ENCODE peak calls at places on chromosomes 3 and 15, in four cellular contexts. B is PC-9, Z is upper lobe of right lung, F is A549. N is an unnamed sample.

GRCh38 chr3:32239638-32240550 is 1.4 kb downstream of the CMTM8 start:
- DNase-seq in B (peak; percentile 8), F (peak; percentile 79), Z (no peak), N (no peak)

GRCh38 chr3:66800941-66801545 is 197.1 kb upstream of the KBTBD8 start:
- DNase-seq in Z (no peak), B (no peak), F (no peak), N (no peak)

GRCh38 chr3:72275296-72275820 is 490.4 kb upstream of the PROK2 start:
- DNase-seq in F (no peak), Z (no peak), B (no peak), N (no peak)

GRCh38 chr3:185688808-185689207 is 102.7 kb downstream of the SENP2 start:
- DNase-seq in B (peak; percentile 88), Z (no peak), F (peak; percentile 84), N (peak; percentile 93)

GRCh38 chr15:70355275-70355795 is 257.6 kb upstream of the TLE3 start:
- DNase-seq in Z (peak; percentile 20), F (no peak), B (no peak), N (no peak)

GRCh38 chr3:194322701-194323174 is 28.4 kb downstream of the CPN2 start:
- DNase-seq in B (peak; percentile 97), Z (no peak), F (peak; percentile 84), N (peak; percentile 99)

GRCh38 chr3:27613846-27614500 is 108.2 kb downstream of the EOMES start:
- DNase-seq in F (no peak), B (no peak), Z (no peak), N (no peak)

GRCh38 chr3:124700880-124701684 is 29.2 kb upstream of the UMPS start:
- DNase-seq in Z (no peak), F (no peak), B (no peak), N (no peak)

GRCh38 chr15:40493089-40493840 is 22.5 kb downstream of the CHST14 start:
- DNase-seq in F (no peak), B (no peak), Z (no peak), N (no peak)

GRCh38 chr3:18246336-18247060 is 178.6 kb downstream of the SATB1 start:
- DNase-seq in F (no peak), Z (no peak), B (no peak), N (no peak)

GRCh38 chr15:69082041-69082502 is 67.6 kb downstream of the NOX5 start:
- DNase-seq in Z (no peak), F (no peak), B (no peak), N (no peak)

GRCh38 chr3:98553751-98554150 is 22.0 kb downstream of the GPR15 start:
- DNase-seq in B (no peak), Z (no peak), F (no peak), N (no peak)

GRCh38 chr3:141050576-141050912 is 603 bp upstream of the SPSB4 start:
- DNase-seq in Z (no peak), F (no peak), B (no peak), N (no peak)

GRCh38 chr15:81294501-81294850 is 29.5 kb downstream of the STARD5 start:
- DNase-seq in B (no peak), Z (no peak), F (no peak), N (no peak)
- H3K27ac ChIP-seq in B (no peak overlapping the region), Z (peak overlapping the region; percentile 79), F (no peak overlapping the region), N (no peak overlapping the region)

DNA sequence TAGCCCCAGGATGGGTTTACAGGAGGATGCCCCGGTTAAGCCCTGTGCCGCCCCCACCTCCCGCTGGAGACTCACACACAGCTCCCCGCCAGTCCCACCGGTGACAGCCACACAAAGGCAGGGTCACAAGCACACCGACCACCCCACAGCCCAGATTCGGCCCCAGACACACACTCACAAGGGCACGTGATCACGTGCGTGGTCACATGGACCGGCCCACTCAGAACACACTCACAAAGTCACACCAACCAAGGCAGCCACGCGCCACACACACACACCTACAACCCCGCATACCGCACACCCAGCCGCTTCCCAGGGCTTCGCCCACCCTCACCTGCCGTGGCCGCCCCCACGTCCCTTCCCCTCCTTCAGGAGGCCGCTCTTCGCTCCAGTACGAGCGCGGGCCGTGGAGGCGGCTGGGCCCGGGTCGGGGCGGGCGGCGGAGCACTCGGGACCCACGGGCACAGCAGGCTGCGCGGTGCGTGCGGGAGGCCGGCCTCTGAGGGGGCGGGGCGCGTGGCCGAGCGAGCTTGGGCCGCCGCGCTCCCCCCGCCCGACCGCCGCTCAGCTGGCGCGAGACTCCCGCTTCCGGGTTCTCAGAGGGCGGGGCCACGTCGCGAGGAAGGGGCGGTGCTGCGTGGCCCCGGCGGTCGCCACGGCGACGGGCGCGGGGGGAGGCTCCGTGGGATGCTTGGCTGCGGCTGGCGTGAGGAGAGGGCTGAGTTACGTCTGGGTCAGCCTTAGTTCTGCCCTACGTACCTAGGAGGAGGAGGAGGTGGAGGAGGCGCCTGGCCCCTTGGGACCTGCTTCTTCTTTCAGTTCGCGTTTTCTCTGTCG is at the start of gene SPG21:
- DNase-seq in F (peak; percentile 97), Z (peak; percentile 98), B (peak; percentile 97), N (no peak)
- H3K27ac ChIP-seq in F (peak within 1 kb of the TSS; percentile 93), Z (peak within 1 kb of the TSS; percentile 94), B (peak within 1 kb of the TSS; percentile 63), N (peak within 1 kb of the TSS; percentile 62)

DNA sequence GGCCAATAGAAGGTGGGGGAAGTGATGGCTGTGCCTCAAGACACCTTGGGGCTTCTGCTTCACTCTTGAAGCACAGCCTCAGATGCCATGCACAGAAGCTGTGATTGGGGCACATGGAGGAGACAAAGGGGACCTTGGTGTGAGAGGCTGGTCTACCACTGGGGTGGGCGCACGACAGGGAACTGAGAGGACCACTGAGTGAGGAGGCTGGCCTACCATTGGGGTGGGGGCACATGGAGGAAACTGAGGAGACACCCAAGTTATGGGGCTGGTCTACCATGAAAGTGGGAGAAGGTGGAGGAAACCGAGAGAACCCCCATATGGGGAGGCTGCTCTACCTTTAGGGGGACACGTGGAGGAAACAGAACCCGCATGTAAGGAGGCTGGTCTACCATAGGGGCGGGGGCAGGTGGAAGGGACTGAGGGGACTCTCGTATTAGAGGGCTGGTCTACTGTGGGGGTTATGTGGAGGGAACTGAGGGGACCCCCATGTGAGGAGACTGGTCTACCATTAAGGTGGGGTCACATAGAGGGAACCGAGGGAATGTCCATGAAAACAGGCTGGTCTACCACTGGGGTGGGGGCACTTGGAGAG is 153.4 kb downstream of the FBLN2 start:
- DNase-seq in B (no peak), Z (peak; percentile 21), F (no peak), N (no peak)
- H3K27ac ChIP-seq in B (no peak overlapping the region), Z (no peak overlapping the region), F (no peak overlapping the region), N (no peak overlapping the region)

GRCh38 chr3:55645406-55645805 is 158.3 kb upstream of the WNT5A start:
- DNase-seq in F (no peak), Z (no peak), B (no peak), N (no peak)

GRCh38 chr3:55639143-55639542 is 152.0 kb upstream of the WNT5A start:
- DNase-seq in B (no peak), Z (no peak), F (no peak), N (no peak)

GRCh38 chr3:55639886-55640765 is 153.0 kb upstream of the WNT5A start:
- DNase-seq in B (no peak), Z (no peak), F (no peak), N (peak; percentile 44)

GRCh38 chr3:55637906-55638635 is 151.0 kb upstream of the WNT5A start:
- DNase-seq in F (no peak), Z (no peak), B (no peak), N (no peak)

DNA sequence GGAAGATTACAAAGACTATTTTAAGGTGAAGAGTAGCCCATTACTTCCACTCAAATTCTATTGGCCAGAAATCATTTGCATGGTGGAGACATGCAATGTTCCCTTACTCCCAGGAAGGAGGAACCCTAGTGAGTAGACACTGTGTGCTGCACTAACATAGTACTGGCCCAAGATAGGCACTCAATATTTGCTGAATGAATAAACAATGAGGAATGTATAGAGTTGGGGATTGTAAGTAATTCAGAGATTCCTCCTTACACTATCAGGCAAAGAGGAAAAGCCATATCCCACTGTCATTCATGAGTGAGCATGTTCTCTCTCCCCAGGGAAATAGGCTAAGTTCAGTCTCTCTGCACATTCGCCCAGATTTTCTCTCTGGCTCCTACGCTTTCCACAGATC is 154.8 kb upstream of the WNT5A start:
- DNase-seq in F (no peak), B (no peak), Z (no peak), N (no peak)
- H3K27ac ChIP-seq in F (no peak overlapping the region), B (no peak overlapping the region), Z (no peak overlapping the region), N (no peak overlapping the region)

DNA sequence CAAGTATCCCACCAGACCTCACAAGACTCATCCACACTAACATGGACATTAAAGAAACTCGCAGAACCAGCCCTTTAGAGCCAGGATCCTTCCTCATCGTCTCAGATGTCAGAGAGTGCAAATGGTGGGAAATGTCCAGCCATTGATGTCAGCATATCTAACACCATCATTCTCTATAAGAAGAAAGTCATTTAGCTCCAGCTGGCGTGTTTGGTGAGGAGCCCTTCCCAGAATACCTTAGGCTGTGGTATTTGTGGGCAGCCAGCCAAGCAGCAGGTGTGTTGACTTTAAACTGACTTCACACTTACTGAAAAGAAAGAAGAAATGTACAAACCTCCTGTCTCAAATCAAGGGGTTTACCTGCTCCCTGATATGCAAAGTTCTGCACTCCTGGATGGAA is 17.3 kb downstream of the FYCO1 start:
- DNase-seq in B (peak; percentile 86), Z (peak; percentile 82), F (no peak), N (peak; percentile 53)
- H3K27ac ChIP-seq in B (no peak overlapping the region), Z (peak overlapping the region; percentile 34), F (no peak overlapping the region), N (no peak overlapping the region)

N was measured in epithelial cell of prostate.